ENCODE peak calls at places on chromosomes 7 and 10, in four cellular contexts. Z, S, R and H are unnamed samples.

GRCh38 chr10:120262857-120263547 is 194.0 kb upstream of the PLPP4 start:
- DNase-seq in Z (no peak), S (no peak), R (peak; percentile 1), H (peak; percentile 4)

GRCh38 chr7:95012001-95012400 is 104.6 kb downstream of the PPP1R9A start:
- DNase-seq in Z (no peak), S (no peak), R (no peak), H (no peak)

GRCh38 chr10:100745882-100746412 is 565 bp downstream of the PAX2 start:
- DNase-seq in Z (no peak), S (no peak), R (no peak), H (no peak)

GRCh38 chr7:1422512-1423265 is 36.6 kb downstream of the MICALL2 start:
- DNase-seq in Z (no peak), S (no peak), R (no peak), H (peak; percentile 37)

GRCh38 chr10:75074711-75075445 is 36.6 kb upstream of the SAMD8 start:
- DNase-seq in Z (no peak), S (no peak), R (no peak), H (no peak)

GRCh38 chr10:28681345-28681763 is 4.0 kb downstream of the BAMBI start:
- DNase-seq in Z (no peak), S (no peak), R (no peak), H (peak; percentile 22)

GRCh38 chr7:43513236-43513635 is 69.7 kb upstream of the STK17A start:
- DNase-seq in Z (no peak), S (no peak), R (no peak), H (no peak)

GRCh38 chr7:87627634-87627994 is 584 bp upstream of the RUNDC3B start:
- DNase-seq in Z (peak; percentile 45), S (no peak), R (no peak), H (no peak)

GRCh38 chr10:101716891-101717659 is 22.1 kb upstream of the FBXW4 start:
- DNase-seq in Z (no peak), S (no peak), R (no peak), H (no peak)

GRCh38 chr7:155338632-155339320 is 41.1 kb downstream of the INSIG1 start:
- DNase-seq in Z (no peak), S (no peak), R (no peak), H (no peak)

GRCh38 chr10:35650894-35651293 is 8.8 kb upstream of the FZD8 start:
- DNase-seq in Z (no peak), S (no peak), R (no peak), H (no peak)

GRCh38 chr10:120423350-120424197 is 33.5 kb upstream of the PLPP4 start:
- DNase-seq in Z (peak; percentile 49), S (no peak), R (peak; percentile 59), H (peak; percentile 81)

GRCh38 chr7:84190016-84190705 is 4.4 kb downstream of the SEMA3A start:
- DNase-seq in Z (no peak), S (no peak), R (no peak), H (peak; percentile 58)

GRCh38 chr10:18713077-18713476 is 53.8 kb downstream of the ARL5B start:
- DNase-seq in Z (no peak), S (peak; percentile 57), R (peak; percentile 88), H (peak; percentile 94)

GRCh38 chr7:130278892-130279690 is 12.4 kb downstream of the CPA2 start:
- DNase-seq in Z (no peak), S (peak; percentile 89), R (peak; percentile 90), H (peak; percentile 97)

GRCh38 chr10:103479135-103479534 is at the start of gene CALHM3:
- DNase-seq in Z (no peak), S (no peak), R (no peak), H (no peak)

GRCh38 chr7:5064391-5065106 is 18.9 kb downstream of the RBAK start:
- DNase-seq in Z (no peak), S (no peak), R (peak; percentile 35), H (peak; percentile 33)

GRCh38 chr10:97553575-97554100 is 18.9 kb upstream of the ANKRD2 start:
- DNase-seq in Z (peak; percentile 80), S (no peak), R (peak; percentile 79), H (peak; percentile 84)

GRCh38 chr10:786666-787512 is 97.4 kb upstream of the DIP2C start:
- DNase-seq in Z (peak; percentile 42), S (no peak), R (no peak), H (no peak)

GRCh38 chr7:29190349-29191045 is 4.1 kb upstream of the CHN2 start:
- DNase-seq in Z (no peak), S (no peak), R (no peak), H (no peak)

GRCh38 chr10:99411546-99411945 is 18.9 kb downstream of the GOT1 start:
- DNase-seq in Z (no peak), S (no peak), R (no peak), H (no peak)
- TF ChIP-seq CTCF in Z (no peak), S (no peak), R (no peak), H (no peak)

GRCh38 chr7:68729361-68729760 is 868.9 kb upstream of the AUTS2 start:
- DNase-seq in Z (no peak), S (no peak), R (no peak), H (no peak)

GRCh38 chr7:68722044-68722443 is 876.2 kb upstream of the AUTS2 start:
- DNase-seq in Z (no peak), S (no peak), R (no peak), H (no peak)

GRCh38 chr7:68726386-68726785 is 871.9 kb upstream of the AUTS2 start:
- DNase-seq in Z (no peak), S (no peak), R (no peak), H (no peak)

GRCh38 chr7:68724965-68725364 is 873.3 kb upstream of the AUTS2 start:
- DNase-seq in Z (no peak), S (no peak), R (no peak), H (no peak)

DNA sequence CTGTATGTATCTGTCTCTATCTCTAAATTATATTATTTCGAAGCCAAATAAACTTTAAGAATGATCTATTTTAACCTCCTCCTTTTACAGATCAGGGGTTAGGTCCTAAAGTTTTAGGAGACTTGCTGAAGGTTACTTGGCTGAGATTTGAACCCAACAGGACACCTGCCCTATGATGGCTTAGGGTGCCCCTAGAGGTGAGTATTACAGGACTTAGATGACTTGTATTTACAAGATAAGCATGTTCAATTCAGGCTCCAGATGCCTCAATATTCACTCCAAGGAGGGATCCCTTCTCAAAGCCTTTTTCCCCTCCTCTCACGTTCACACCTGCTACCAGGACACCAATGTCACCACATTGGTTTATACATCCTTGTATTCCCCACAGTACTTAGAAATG is 872.4 kb upstream of the AUTS2 start:
- DNase-seq in Z (no peak), S (no peak), R (no peak), H (no peak)
- TF ChIP-seq CTCF in Z (no peak), S (no peak), R (no peak), H (no peak)

DNA sequence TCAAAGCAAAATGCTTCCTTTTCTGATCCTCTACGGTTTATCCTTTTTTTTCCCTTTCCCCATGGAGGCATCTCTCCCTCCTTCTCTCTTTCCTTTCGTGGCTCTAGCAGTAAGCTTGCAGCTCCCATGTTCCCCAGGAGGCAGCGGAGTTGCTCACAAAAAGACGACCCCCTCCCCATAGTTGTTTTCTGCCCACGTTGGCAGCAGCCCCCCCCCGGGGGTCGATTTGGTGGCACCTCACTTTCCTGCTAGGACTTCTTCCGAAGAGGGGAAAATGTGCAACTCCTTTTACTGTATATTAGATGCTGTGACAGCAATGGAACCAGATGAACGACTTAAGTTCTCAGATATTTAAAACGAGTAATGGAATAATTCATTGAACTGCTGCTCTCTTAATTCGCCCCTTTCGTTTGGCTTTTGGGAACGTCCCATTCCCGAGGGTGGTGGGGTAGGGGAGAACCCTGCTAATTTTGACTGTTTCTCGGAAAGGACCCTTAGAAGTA is 832 bp downstream of the CAPZA2 start:
- DNase-seq in Z (peak; percentile 48), S (no peak), R (peak; percentile 38), H (peak; percentile 39)
- TF ChIP-seq CTCF in Z (no peak), S (no peak), R (no peak), H (no peak)

GRCh38 chr7:17292858-17293257 is 5.6 kb upstream of the AHR start:
- DNase-seq in Z (no peak), S (no peak), R (no peak), H (no peak)
- TF ChIP-seq CTCF in Z (no peak), S (no peak), R (no peak), H (no peak)

GRCh38 chr7:150879345-150879744 is 27.0 kb downstream of the AOC1 start:
- DNase-seq in Z (no peak), S (no peak), R (peak; percentile 32), H (no peak)

GRCh38 chr7:150876817-150877526 is 24.7 kb downstream of the AOC1 start:
- DNase-seq in Z (peak; percentile 63), S (no peak), R (peak; percentile 80), H (peak; percentile 86)

GRCh38 chr7:150874401-150875198 is 22.3 kb downstream of the AOC1 start:
- DNase-seq in Z (no peak), S (no peak), R (peak; percentile 61), H (no peak)

GRCh38 chr7:150877545-150877944 is 25.2 kb downstream of the AOC1 start:
- DNase-seq in Z (no peak), S (no peak), R (no peak), H (no peak)

DNA sequence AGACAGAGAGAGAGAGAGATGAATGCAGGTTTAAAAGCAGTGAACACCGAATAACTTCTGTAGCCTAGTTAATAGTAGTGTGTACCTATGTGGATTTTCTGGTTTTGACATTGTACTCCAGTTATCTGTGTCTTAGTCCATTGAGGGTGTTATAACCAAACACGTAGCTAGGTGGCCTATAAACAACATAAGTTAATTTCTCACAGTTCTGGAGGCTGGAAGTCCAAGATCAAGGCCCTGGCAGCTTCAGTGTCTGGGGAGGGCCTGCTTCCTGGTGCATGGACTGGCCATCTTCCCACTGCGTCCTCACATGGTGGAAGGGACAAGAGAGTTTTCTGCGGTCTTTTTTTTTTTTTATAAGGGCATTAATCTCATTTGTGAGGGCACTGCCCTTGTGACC is 23.5 kb downstream of the AOC1 start:
- DNase-seq in Z (no peak), S (no peak), R (no peak), H (no peak)
- TF ChIP-seq CTCF in Z (no peak), S (no peak), R (no peak), H (peak; percentile 15)

GRCh38 chr7:149669121-149669818 is 104.1 kb downstream of the ZNF467 start:
- DNase-seq in Z (no peak), S (no peak), R (peak; percentile 65), H (peak; percentile 53)
- TF ChIP-seq CTCF in Z (peak; percentile 32), S (peak; percentile 17), R (peak; percentile 50), H (peak; percentile 49)

GRCh38 chr7:96596120-96596826 is 113.4 kb downstream of the SEM1 start:
- DNase-seq in Z (no peak), S (no peak), R (peak; percentile 2), H (peak; percentile 11)
- TF ChIP-seq CTCF in Z (no peak), S (no peak), R (no peak), H (peak; percentile 9)

GRCh38 chr10:3465406-3465891 is 292.9 kb upstream of the PITRM1 start:
- DNase-seq in Z (no peak), S (no peak), R (no peak), H (peak; percentile 22)

GRCh38 chr10:3464760-3465405 is 292.3 kb upstream of the PITRM1 start:
- DNase-seq in Z (no peak), S (no peak), R (peak; percentile 26), H (peak; percentile 39)

GRCh38 chr10:3469639-3470020 is 297.0 kb upstream of the PITRM1 start:
- DNase-seq in Z (no peak), S (no peak), R (peak; percentile 83), H (no peak)

GRCh38 chr10:3468919-3469638 is 296.5 kb upstream of the PITRM1 start:
- DNase-seq in Z (peak; percentile 67), S (peak; percentile 73), R (peak; percentile 97), H (peak; percentile 96)

GRCh38 chr10:3467052-3467906 is 294.7 kb upstream of the PITRM1 start:
- DNase-seq in Z (peak; percentile 82), S (peak; percentile 68), R (peak; percentile 100), H (peak; percentile 94)
- TF ChIP-seq CTCF in Z (peak; percentile 60), S (peak; percentile 47), R (peak; percentile 75), H (peak; percentile 71)